ENCODE peak calls at places on chromosomes 5 and 9, in ten cellular contexts. One of them, this sample, is unnamed.

GRCh38 chr9:106069241-106069640 is 374.9 kb downstream of the TMEM38B start:
- DNase-seq in breast epithelium: no peak
- DNase-seq in AG04449: no peak
- DNase-seq in ovary: no peak
- DNase-seq in A549: no peak
- DNase-seq in WERI-Rb-1: no peak
- DNase-seq in epithelial cell of esophagus: no peak
- DNase-seq in RWPE1: no peak
- DNase-seq in CD8-positive, alpha-beta T cell: no peak
- DNase-seq in OCI-LY7: no peak
- DNase-seq in this sample: no peak

GRCh38 chr9:34592895-34593601 is 3.5 kb upstream of the CNTFR start:
- DNase-seq in RWPE1: no peak
- DNase-seq in A549: no peak
- DNase-seq in epithelial cell of esophagus: peak; percentile 53
- DNase-seq in WERI-Rb-1: no peak
- DNase-seq in CD8-positive, alpha-beta T cell: no peak
- DNase-seq in breast epithelium: peak; percentile 80
- DNase-seq in ovary: peak; percentile 79
- DNase-seq in OCI-LY7: no peak
- DNase-seq in AG04449: no peak
- DNase-seq in this sample: no peak

GRCh38 chr9:95425910-95426551 is 90.7 kb downstream of the PTCH1 start:
- DNase-seq in ovary: no peak
- DNase-seq in A549: peak; percentile 80
- DNase-seq in RWPE1: peak; percentile 72
- DNase-seq in epithelial cell of esophagus: peak; percentile 62
- DNase-seq in CD8-positive, alpha-beta T cell: no peak
- DNase-seq in AG04449: no peak
- DNase-seq in OCI-LY7: peak; percentile 47
- DNase-seq in WERI-Rb-1: peak; percentile 32
- DNase-seq in breast epithelium: no peak
- DNase-seq in this sample: no peak

GRCh38 chr5:54570923-54571322 is 53.4 kb downstream of the SNX18 start:
- DNase-seq in RWPE1: peak; percentile 13
- DNase-seq in CD8-positive, alpha-beta T cell: no peak
- DNase-seq in ovary: no peak
- DNase-seq in OCI-LY7: no peak
- DNase-seq in epithelial cell of esophagus: peak; percentile 32
- DNase-seq in AG04449: no peak
- DNase-seq in A549: no peak
- DNase-seq in breast epithelium: no peak
- DNase-seq in WERI-Rb-1: no peak
- DNase-seq in this sample: no peak

GRCh38 chr5:137751869-137752491 is 2.2 kb downstream of the HNRNPA0 start:
- DNase-seq in WERI-Rb-1: peak; percentile 24
- DNase-seq in A549: peak; percentile 78
- DNase-seq in AG04449: no peak
- DNase-seq in ovary: no peak
- DNase-seq in RWPE1: no peak
- DNase-seq in CD8-positive, alpha-beta T cell: no peak
- DNase-seq in OCI-LY7: peak; percentile 57
- DNase-seq in epithelial cell of esophagus: peak; percentile 80
- DNase-seq in breast epithelium: no peak
- DNase-seq in this sample: no peak

GRCh38 chr5:157126-157715 is 34.1 kb upstream of the LRRC14B start:
- DNase-seq in WERI-Rb-1: peak; percentile 5
- DNase-seq in ovary: no peak
- DNase-seq in CD8-positive, alpha-beta T cell: no peak
- DNase-seq in epithelial cell of esophagus: no peak
- DNase-seq in RWPE1: no peak
- DNase-seq in AG04449: no peak
- DNase-seq in OCI-LY7: no peak
- DNase-seq in breast epithelium: peak; percentile 13
- DNase-seq in A549: no peak
- DNase-seq in this sample: no peak

GRCh38 chr9:130500340-130500771 is 55.6 kb downstream of the ASS1 start:
- DNase-seq in breast epithelium: no peak
- DNase-seq in RWPE1: no peak
- DNase-seq in ovary: no peak
- DNase-seq in CD8-positive, alpha-beta T cell: no peak
- DNase-seq in WERI-Rb-1: no peak
- DNase-seq in OCI-LY7: no peak
- DNase-seq in epithelial cell of esophagus: no peak
- DNase-seq in AG04449: no peak
- DNase-seq in A549: no peak
- DNase-seq in this sample: no peak

GRCh38 chr9:95368377-95369160 is 51.1 kb upstream of the FANCC start:
- DNase-seq in RWPE1: no peak
- DNase-seq in OCI-LY7: no peak
- DNase-seq in epithelial cell of esophagus: no peak
- DNase-seq in A549: no peak
- DNase-seq in AG04449: no peak
- DNase-seq in ovary: no peak
- DNase-seq in breast epithelium: no peak
- DNase-seq in WERI-Rb-1: no peak
- DNase-seq in CD8-positive, alpha-beta T cell: no peak
- DNase-seq in this sample: no peak

GRCh38 chr5:176818391-176819098 is 8.2 kb downstream of the UNC5A start:
- DNase-seq in breast epithelium: no peak
- DNase-seq in AG04449: no peak
- DNase-seq in WERI-Rb-1: no peak
- DNase-seq in ovary: no peak
- DNase-seq in A549: peak; percentile 32
- DNase-seq in RWPE1: no peak
- DNase-seq in CD8-positive, alpha-beta T cell: peak; percentile 7
- DNase-seq in OCI-LY7: no peak
- DNase-seq in epithelial cell of esophagus: no peak
- DNase-seq in this sample: peak; percentile 64

GRCh38 chr9:17462869-17463464 is 115.9 kb upstream of the SH3GL2 start:
- DNase-seq in CD8-positive, alpha-beta T cell: no peak
- DNase-seq in RWPE1: peak; percentile 18
- DNase-seq in breast epithelium: no peak
- DNase-seq in OCI-LY7: peak; percentile 55
- DNase-seq in epithelial cell of esophagus: peak; percentile 62
- DNase-seq in WERI-Rb-1: peak; percentile 17
- DNase-seq in ovary: peak; percentile 9
- DNase-seq in AG04449: peak; percentile 16
- DNase-seq in A549: peak; percentile 55
- DNase-seq in this sample: peak; percentile 13

GRCh38 chr5:125058185-125058826 is 311.9 kb upstream of the ZNF608 start:
- DNase-seq in A549: no peak
- DNase-seq in breast epithelium: no peak
- DNase-seq in AG04449: no peak
- DNase-seq in OCI-LY7: no peak
- DNase-seq in RWPE1: no peak
- DNase-seq in CD8-positive, alpha-beta T cell: no peak
- DNase-seq in WERI-Rb-1: no peak
- DNase-seq in ovary: no peak
- DNase-seq in epithelial cell of esophagus: no peak
- DNase-seq in this sample: no peak

GRCh38 chr9:73239868-73240267 is 88.2 kb downstream of the ANXA1 start:
- DNase-seq in epithelial cell of esophagus: peak; percentile 32
- DNase-seq in A549: peak; percentile 8
- DNase-seq in breast epithelium: no peak
- DNase-seq in OCI-LY7: no peak
- DNase-seq in CD8-positive, alpha-beta T cell: no peak
- DNase-seq in ovary: no peak
- DNase-seq in WERI-Rb-1: no peak
- DNase-seq in AG04449: no peak
- DNase-seq in RWPE1: peak; percentile 36
- DNase-seq in this sample: no peak

GRCh38 chr9:127788337-127789011 is 2.6 kb downstream of the CDK9 start:
- DNase-seq in RWPE1: no peak
- DNase-seq in CD8-positive, alpha-beta T cell: no peak
- DNase-seq in breast epithelium: no peak
- DNase-seq in OCI-LY7: no peak
- DNase-seq in AG04449: no peak
- DNase-seq in epithelial cell of esophagus: peak; percentile 18
- DNase-seq in WERI-Rb-1: no peak
- DNase-seq in ovary: no peak
- DNase-seq in A549: no peak
- DNase-seq in this sample: no peak

GRCh38 chr5:9554122-9554521 is 8.2 kb upstream of the SEMA5A start:
- DNase-seq in ovary: no peak
- DNase-seq in CD8-positive, alpha-beta T cell: no peak
- DNase-seq in AG04449: no peak
- DNase-seq in WERI-Rb-1: no peak
- DNase-seq in RWPE1: no peak
- DNase-seq in OCI-LY7: no peak
- DNase-seq in A549: no peak
- DNase-seq in epithelial cell of esophagus: no peak
- DNase-seq in breast epithelium: no peak
- DNase-seq in this sample: no peak

DNA sequence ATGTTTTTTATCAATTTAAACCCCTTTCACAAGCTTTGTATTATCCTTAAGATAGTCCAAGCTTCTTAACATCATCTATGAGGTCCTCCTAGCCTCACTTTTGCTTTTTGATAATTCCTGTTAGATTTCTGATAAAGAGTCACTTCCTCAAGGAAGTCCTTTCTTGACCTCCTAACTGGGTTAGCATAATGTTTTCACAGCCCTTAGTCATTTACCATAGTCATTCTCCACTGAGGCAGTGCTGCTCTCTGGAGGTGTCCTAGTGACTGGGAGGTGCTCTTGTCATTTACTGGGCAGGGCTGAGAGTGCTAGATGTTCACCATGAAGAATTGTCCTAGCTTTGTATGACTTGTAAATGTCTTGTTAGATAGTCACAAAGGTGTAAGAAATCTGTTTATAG is 26.4 kb downstream of the TNPO1 start:
- DNase-seq in RWPE1: no peak
- DNase-seq in epithelial cell of esophagus: peak; percentile 66
- DNase-seq in WERI-Rb-1: no peak
- DNase-seq in breast epithelium: no peak
- DNase-seq in A549: peak; percentile 92
- DNase-seq in CD8-positive, alpha-beta T cell: no peak
- DNase-seq in OCI-LY7: peak; percentile 10
- DNase-seq in AG04449: no peak
- DNase-seq in ovary: no peak
- DNase-seq in this sample: no peak
- TF ChIP-seq CTCF in RWPE1: no peak
- TF ChIP-seq CTCF in epithelial cell of esophagus: peak; percentile 32
- TF ChIP-seq CTCF in WERI-Rb-1: no peak
- TF ChIP-seq CTCF in breast epithelium: no peak
- TF ChIP-seq CTCF in A549: peak; percentile 39
- TF ChIP-seq CTCF in CD8-positive, alpha-beta T cell: no peak
- TF ChIP-seq CTCF in OCI-LY7: no peak
- TF ChIP-seq CTCF in AG04449: no peak
- TF ChIP-seq CTCF in ovary: no peak
- TF ChIP-seq CTCF in this sample: peak; percentile 23

DNA sequence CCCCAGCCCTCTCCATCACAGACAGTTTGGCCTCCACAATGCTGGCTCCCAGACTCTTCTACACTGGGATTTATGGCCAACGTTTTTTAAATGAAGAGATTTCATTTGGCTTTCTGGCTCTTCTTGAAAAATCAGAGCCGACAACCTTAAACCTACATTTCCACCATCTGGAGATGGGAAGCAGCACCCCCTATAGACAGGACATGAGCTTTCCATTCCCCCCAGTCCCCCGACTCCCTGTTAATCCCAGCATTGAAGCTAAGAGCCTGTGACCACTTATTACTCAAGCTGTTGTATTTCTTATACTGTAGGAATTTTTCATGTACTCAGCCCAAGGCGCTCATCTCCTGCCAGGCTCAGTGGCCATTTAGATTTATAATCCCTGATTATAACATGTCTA is 34.0 kb upstream of the AFAP1L1 start:
- DNase-seq in A549: no peak
- DNase-seq in breast epithelium: no peak
- DNase-seq in AG04449: no peak
- DNase-seq in epithelial cell of esophagus: no peak
- DNase-seq in CD8-positive, alpha-beta T cell: no peak
- DNase-seq in OCI-LY7: no peak
- DNase-seq in RWPE1: no peak
- DNase-seq in ovary: no peak
- DNase-seq in WERI-Rb-1: no peak
- DNase-seq in this sample: no peak
- TF ChIP-seq CTCF in A549: no peak
- TF ChIP-seq CTCF in breast epithelium: no peak
- TF ChIP-seq CTCF in AG04449: no peak
- TF ChIP-seq CTCF in epithelial cell of esophagus: no peak
- TF ChIP-seq CTCF in CD8-positive, alpha-beta T cell: no peak
- TF ChIP-seq CTCF in OCI-LY7: peak; percentile 26
- TF ChIP-seq CTCF in RWPE1: no peak
- TF ChIP-seq CTCF in ovary: no peak
- TF ChIP-seq CTCF in WERI-Rb-1: no peak
- TF ChIP-seq CTCF in this sample: no peak

DNA sequence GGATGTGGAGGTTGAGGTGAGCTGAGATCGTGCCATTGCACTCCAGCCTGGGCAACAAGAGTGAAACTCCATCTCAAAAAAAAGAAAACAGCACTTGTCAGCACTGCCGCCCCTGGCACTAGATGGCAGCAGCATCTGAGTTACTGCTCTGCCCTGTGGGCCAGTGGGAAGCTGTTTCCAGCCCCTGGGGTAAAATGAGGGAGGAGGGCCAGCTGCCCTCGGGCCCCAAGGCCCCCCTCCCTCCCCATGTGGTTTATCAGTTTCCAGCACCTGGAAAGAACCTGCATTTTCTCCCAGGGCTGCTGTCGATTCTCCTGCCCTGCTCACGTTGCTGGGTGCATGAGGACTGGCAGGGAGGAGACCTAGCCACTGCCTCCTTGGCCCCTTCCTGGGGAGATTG is 13.2 kb upstream of the CEL start:
- DNase-seq in A549: peak; percentile 35
- DNase-seq in OCI-LY7: peak; percentile 42
- DNase-seq in WERI-Rb-1: peak; percentile 53
- DNase-seq in ovary: no peak
- DNase-seq in RWPE1: peak; percentile 64
- DNase-seq in breast epithelium: no peak
- DNase-seq in CD8-positive, alpha-beta T cell: no peak
- DNase-seq in AG04449: no peak
- DNase-seq in epithelial cell of esophagus: peak; percentile 51
- DNase-seq in this sample: peak; percentile 56
- TF ChIP-seq CTCF in A549: peak; percentile 40
- TF ChIP-seq CTCF in OCI-LY7: peak; percentile 67
- TF ChIP-seq CTCF in WERI-Rb-1: peak; percentile 66
- TF ChIP-seq CTCF in ovary: no peak
- TF ChIP-seq CTCF in RWPE1: peak; percentile 72
- TF ChIP-seq CTCF in breast epithelium: no peak
- TF ChIP-seq CTCF in CD8-positive, alpha-beta T cell: no peak
- TF ChIP-seq CTCF in AG04449: peak; percentile 55
- TF ChIP-seq CTCF in epithelial cell of esophagus: peak; percentile 60
- TF ChIP-seq CTCF in this sample: peak; percentile 51

DNA sequence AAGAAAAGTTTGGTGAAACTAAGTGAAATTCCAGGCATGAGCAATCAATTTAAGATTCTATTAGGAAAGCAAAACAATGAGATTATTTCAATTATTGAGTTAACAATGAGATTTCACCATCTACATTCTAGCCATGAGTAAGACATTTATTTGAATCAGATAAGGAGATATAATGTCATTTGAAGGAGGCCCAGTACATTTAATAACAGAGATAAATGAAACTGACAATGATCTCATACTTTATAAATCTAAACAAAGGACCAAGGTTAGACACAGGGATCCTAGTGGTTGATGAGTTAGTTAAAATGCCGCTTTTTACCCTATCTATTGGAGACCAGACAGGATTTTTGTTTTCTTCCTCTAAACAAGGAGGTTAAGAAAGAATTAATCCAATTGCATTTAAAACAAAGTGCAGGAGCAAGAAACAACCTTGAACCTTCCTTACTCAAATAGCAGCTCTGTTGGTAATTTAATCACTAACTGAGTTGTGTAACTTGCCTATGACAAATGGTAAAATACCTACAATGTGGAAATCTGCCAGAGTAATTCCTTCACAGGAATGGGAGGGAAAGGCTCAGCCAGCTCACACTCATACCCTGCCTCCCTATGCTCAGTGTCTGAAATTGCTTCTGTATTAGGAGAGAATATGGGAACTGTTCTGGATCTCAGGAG is 103.5 kb upstream of the NR3C1 start:
- DNase-seq in ovary: no peak
- DNase-seq in epithelial cell of esophagus: peak; percentile 94
- DNase-seq in OCI-LY7: no peak
- DNase-seq in breast epithelium: peak; percentile 26
- DNase-seq in RWPE1: peak; percentile 91
- DNase-seq in CD8-positive, alpha-beta T cell: no peak
- DNase-seq in AG04449: peak; percentile 80
- DNase-seq in WERI-Rb-1: no peak
- DNase-seq in A549: peak; percentile 96
- DNase-seq in this sample: no peak
- TF ChIP-seq CTCF in ovary: no peak
- TF ChIP-seq CTCF in epithelial cell of esophagus: peak; percentile 39
- TF ChIP-seq CTCF in OCI-LY7: no peak
- TF ChIP-seq CTCF in breast epithelium: no peak
- TF ChIP-seq CTCF in RWPE1: peak; percentile 57
- TF ChIP-seq CTCF in CD8-positive, alpha-beta T cell: no peak
- TF ChIP-seq CTCF in AG04449: no peak
- TF ChIP-seq CTCF in WERI-Rb-1: no peak
- TF ChIP-seq CTCF in A549: peak; percentile 35
- TF ChIP-seq CTCF in this sample: no peak